ENCODE peak calls at places on chromosomes 12 and 14, in four cellular contexts. O, R, N and D are unnamed samples. For H3K4me1, the result is how much of the 10 kb centered on the place peaks cover.

GRCh38 chr14:54782803-54783659 is 119.6 kb downstream of the GCH1 start:
- DNase-seq in O (no peak), R (peak), N (no peak), D (peak)

GRCh38 chr12:120726961-120727360 is 1.3 kb downstream of the ACADS start:
- DNase-seq in O (no peak), R (no peak), N (peak), D (no peak)

GRCh38 chr12:80293759-80294158 is 150.3 kb upstream of the PTPRQ start:
- DNase-seq in O (no peak), R (no peak), N (no peak), D (no peak)

GRCh38 chr14:59439256-59440015 is 25.7 kb downstream of the GPR135 start:
- DNase-seq in O (no peak), R (no peak), N (no peak), D (no peak)

GRCh38 chr12:120532701-120533238 is 1.4 kb upstream of the RNF10 start:
- DNase-seq in O (no peak), R (no peak), N (no peak), D (no peak)

GRCh38 chr12:6267007-6267721 is 43.3 kb upstream of the PLEKHG6 start:
- DNase-seq in O (no peak), R (no peak), N (no peak), D (no peak)

GRCh38 chr14:68137704-68138619 is 318.4 kb downstream of the RAD51B start:
- DNase-seq in O (peak), R (peak), N (peak), D (peak)

GRCh38 chr14:31419179-31420012 is 954 bp downstream of the HEATR5A start:
- DNase-seq in O (no peak), R (no peak), N (no peak), D (no peak)

GRCh38 chr12:75831413-75831812 is 200.2 kb downstream of the PHLDA1 start:
- DNase-seq in O (no peak), R (no peak), N (no peak), D (no peak)

GRCh38 chr12:93482721-93483120 is 15.4 kb downstream of the MRPL42 start:
- DNase-seq in O (no peak), R (no peak), N (no peak), D (no peak)
- H3K27ac ChIP-seq in O (no peak), R (no peak), N (no peak), D (no peak)

GRCh38 chr12:98514984-98515367 is 414 bp upstream of the TMPO start:
- DNase-seq in O (no peak), R (no peak), N (no peak), D (no peak)

GRCh38 chr12:98515368-98516183 is at the start of gene TMPO:
- DNase-seq in O (peak), R (peak), N (peak), D (peak)

GRCh38 chr12:98516184-98516873 is 939 bp downstream of the TMPO start:
- DNase-seq in O (peak), R (peak), N (peak), D (peak)

GRCh38 chr12:98509063-98509462 is 6.3 kb upstream of the TMPO start:
- DNase-seq in O (peak), R (peak), N (no peak), D (no peak)

DNA sequence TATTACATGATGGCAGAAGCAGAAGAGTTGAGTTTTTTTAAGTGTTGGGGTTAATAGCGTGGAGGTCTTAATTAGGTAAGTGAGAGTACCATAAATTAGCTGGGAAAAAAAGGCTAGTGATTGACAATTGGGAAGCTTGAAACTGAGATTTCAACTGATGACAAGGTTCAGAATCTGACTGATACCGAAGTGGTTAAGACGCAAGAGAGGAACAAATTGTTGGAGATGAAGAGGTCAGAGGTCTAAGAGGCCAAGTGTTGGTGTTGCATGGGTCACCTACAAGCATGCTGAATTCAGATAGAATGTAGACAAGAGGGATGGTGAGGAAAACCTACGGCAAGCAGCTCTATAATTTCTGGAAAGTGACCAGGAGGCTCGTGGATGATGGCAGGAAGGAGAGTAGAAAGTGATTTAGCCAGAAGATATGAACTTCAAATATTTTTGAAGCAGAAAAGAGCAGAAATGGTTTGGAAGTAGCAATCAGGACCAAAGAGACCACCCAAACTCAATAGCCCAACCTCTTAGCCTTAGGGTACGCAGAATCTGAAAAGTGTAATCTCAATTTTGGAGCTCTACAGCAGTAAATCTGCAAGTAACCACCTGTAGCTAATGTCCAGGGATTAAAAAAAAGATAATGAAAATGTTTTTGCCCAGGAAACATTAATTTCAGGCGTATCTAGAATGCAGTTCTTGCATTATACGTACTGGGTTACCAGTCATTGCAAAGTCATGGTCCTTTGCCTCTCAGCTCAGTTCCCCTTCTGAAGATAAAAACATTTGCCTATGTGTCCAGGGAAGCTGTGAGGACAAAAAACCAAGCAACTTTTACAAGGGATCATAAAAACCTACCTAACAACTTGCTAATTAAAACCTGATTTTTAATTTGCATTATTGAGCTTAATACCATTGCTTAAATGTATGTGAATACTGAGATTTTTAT is 1.7 kb upstream of the TMPO start:
- DNase-seq in O (peak), R (no peak), N (no peak), D (no peak)
- H3K4me3 ChIP-seq in O (no peak), R (peak), N (peak), D (peak)

GRCh38 chr12:68619541-68619940 is 8.8 kb downstream of the RAP1B start:
- DNase-seq in O (no peak), R (no peak), N (no peak), D (no peak)

GRCh38 chr12:68620528-68620927 is 9.8 kb downstream of the RAP1B start:
- DNase-seq in O (no peak), R (peak), N (no peak), D (no peak)

GRCh38 chr12:68614772-68615171 is 4.1 kb downstream of the RAP1B start:
- DNase-seq in O (no peak), R (no peak), N (no peak), D (no peak)

GRCh38 chr12:68614105-68614679 is 3.5 kb downstream of the RAP1B start:
- DNase-seq in O (no peak), R (no peak), N (no peak), D (no peak)

DNA sequence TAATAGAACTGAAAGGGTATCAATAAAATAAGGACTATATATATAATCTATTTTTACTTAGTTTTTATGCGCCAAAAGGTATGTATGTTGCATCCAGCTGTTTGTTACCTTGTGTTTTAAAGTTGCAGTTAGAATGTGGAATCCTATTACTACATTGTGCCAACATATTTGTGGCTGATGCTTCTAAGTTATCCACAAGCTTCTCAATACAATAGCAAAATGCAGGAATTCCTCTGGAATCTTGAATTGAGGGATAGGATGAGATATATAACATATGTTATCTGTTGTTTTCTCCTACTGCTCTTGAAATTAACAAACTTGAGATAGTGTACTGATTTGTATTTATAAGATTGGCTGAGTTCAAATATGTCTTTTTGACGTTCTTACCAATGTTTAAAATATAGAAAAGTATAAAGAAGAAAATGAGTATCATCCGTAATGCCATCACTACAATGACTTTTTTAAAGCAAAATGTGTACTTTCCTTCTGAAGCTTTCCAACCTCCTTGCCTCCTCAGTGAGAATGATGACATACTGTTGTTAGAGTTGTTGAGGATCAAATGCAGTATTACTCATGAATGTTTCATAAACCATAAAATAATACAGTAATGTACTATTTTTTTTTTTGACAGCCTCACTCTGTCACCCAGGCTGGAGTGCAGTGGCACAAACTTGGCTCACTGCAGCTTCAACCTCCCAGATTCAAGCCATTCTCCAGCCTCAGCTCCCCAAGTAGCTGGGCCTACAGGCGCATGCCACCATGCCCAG is 6.6 kb downstream of the RAP1B start:
- DNase-seq in O (no peak), R (no peak), N (no peak), D (no peak)
- H3K4me1 ChIP-seq in O (half or more), R (under half), N (half or more), D (half or more)

GRCh38 chr12:88914967-88915366 is 334.7 kb upstream of the KITLG start:
- DNase-seq in O (no peak), R (no peak), N (no peak), D (no peak)
- H3K27ac ChIP-seq in O (no peak), R (no peak), N (no peak), D (no peak)

DNA sequence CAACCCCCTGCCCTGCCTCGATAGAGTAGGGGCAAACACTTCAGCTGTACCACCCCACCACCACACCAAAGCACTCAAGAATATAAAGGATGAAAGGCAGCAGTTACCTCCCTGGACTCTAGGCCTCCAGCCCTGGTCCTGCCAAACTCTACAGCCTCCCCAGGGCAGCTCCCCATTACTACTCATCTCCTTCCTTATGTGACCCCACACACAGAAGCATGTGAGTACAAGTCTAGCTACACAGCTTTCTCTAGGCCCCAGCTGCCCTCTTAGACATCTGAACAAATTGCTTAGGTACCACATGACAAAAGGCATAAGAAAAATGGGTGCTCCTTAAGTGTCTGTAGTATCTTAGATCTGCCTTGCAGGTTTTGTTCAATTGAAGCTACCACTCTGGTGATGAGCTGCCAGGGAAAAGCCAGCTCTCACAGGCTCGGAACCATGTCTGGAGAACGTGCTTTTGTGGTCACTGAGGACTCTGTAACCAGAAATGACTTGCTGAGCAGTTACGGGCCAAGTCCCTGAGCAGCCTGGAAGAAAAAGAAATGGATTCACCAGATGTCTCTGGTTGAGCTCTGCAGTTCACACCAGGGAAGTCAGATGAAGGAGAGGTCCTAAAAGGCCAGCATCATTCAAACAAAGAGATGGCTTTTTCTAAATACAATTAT is 32.8 kb downstream of the FMNL3 start:
- DNase-seq in O (no peak), R (no peak), N (no peak), D (no peak)
- H3K4me3 ChIP-seq in O (no peak), R (no peak), N (no peak), D (no peak)

GRCh38 chr12:52628841-52629240 is 10.5 kb upstream of the KRT73 start:
- DNase-seq in O (peak), R (peak), N (no peak), D (no peak)
- H3K4me1 ChIP-seq in O (under half), R (under half), N (under half), D (under half)